ENCODE peak calls at places on chromosome 14, in eight cellular contexts. R, P, U, T, N, B, E and C are unnamed samples.
A peak's percentile ranks its signal among the peaks of the same experiment; 100 is the strongest.

GRCh38 chr14:105059035-105059916 is 6.0 kb downstream of the GPR132 start:
- DNase-seq in R (no peak), E (peak; percentile 54), U (no peak), T (no peak), P (no peak), N (no peak), B (no peak), C (no peak)

GRCh38 chr14:74917646-74918081 is 5.4 kb downstream of the RPS6KL1 start:
- DNase-seq in E (no peak), N (no peak), R (no peak), T (peak; percentile 80), B (peak; percentile 67), U (no peak), P (no peak), C (no peak)

GRCh38 chr14:101223561-101224162 is 320.1 kb upstream of the RTL1 start:
- DNase-seq in T (no peak), R (no peak), B (no peak), U (no peak), N (no peak), P (no peak), E (no peak), C (no peak)

GRCh38 chr14:51094282-51094821 is 553 bp downstream of the TRIM9 start:
- DNase-seq in U (peak; percentile 38), R (no peak), E (no peak), N (no peak), T (peak; percentile 19), P (peak; percentile 42), B (no peak), C (no peak)

GRCh38 chr14:104441275-104442106 is 138.1 kb upstream of the C14orf180 start:
- DNase-seq in B (no peak), P (no peak), T (no peak), E (peak; percentile 40), R (no peak), N (no peak), U (no peak), C (no peak)

GRCh38 chr14:58455593-58456265 is 28.2 kb downstream of the KIAA0586 start:
- DNase-seq in B (no peak), U (peak; percentile 3), R (peak; percentile 15), N (no peak), E (no peak), T (no peak), P (no peak), C (no peak)

GRCh38 chr14:69315302-69315701 is 55.3 kb downstream of the GALNT16 start:
- DNase-seq in U (no peak), B (peak; percentile 17), N (no peak), P (no peak), R (no peak), E (peak; percentile 14), T (no peak), C (peak; percentile 27)

GRCh38 chr14:95885866-95886265 is 9.2 kb downstream of the TUNAR start:
- DNase-seq in E (no peak), U (no peak), P (no peak), R (no peak), B (no peak), N (no peak), T (no peak), C (no peak)

GRCh38 chr14:64649383-64649998 is 54.7 kb upstream of the PLEKHG3 start:
- DNase-seq in E (peak; percentile 78), R (no peak), B (peak; percentile 81), T (peak; percentile 50), U (peak; percentile 72), N (no peak), P (no peak), C (no peak)

GRCh38 chr14:104149617-104150141 is 11.3 kb downstream of the KIF26A start:
- DNase-seq in P (no peak), T (peak; percentile 12), E (no peak), R (no peak), B (peak; percentile 43), U (no peak), N (no peak), C (no peak)

GRCh38 chr14:94936901-94937321 is 167.0 kb upstream of the GSC start:
- DNase-seq in P (peak; percentile 62), T (peak; percentile 55), B (peak; percentile 24), R (no peak), U (no peak), N (no peak), E (no peak), C (no peak)

GRCh38 chr14:78286210-78286609 is 116.0 kb downstream of the NRXN3 start:
- DNase-seq in R (no peak), T (no peak), U (no peak), B (no peak), N (no peak), E (no peak), P (no peak), C (no peak)

GRCh38 chr14:60724080-60724618 is at the start of gene SIX4:
- DNase-seq in U (peak; percentile 92), P (peak; percentile 80), E (peak; percentile 59), B (peak; percentile 68), T (peak; percentile 80), R (peak; percentile 84), N (peak; percentile 45), C (peak; percentile 95)

GRCh38 chr14:89956294-89957009 is 725 bp downstream of the TDP1 start:
- DNase-seq in U (peak; percentile 86), P (peak; percentile 65), E (peak; percentile 63), B (peak; percentile 62), T (peak; percentile 70), R (peak; percentile 96), N (no peak), C (peak; percentile 46)

GRCh38 chr14:23175823-23176222 is 7.6 kb downstream of the SLC7A8 start:
- DNase-seq in B (no peak), P (no peak), N (no peak), E (no peak), R (no peak), T (no peak), U (no peak), C (no peak)

GRCh38 chr14:71130491-71131179 is 223.4 kb downstream of the PCNX1 start:
- DNase-seq in U (no peak), B (no peak), E (no peak), R (peak; percentile 69), N (no peak), T (no peak), P (no peak), C (no peak)

GRCh38 chr14:68896132-68896531 is 83.0 kb downstream of the ACTN1 start:
- DNase-seq in T (no peak), N (no peak), E (no peak), R (peak; percentile 28), P (no peak), U (no peak), B (no peak), C (no peak)

GRCh38 chr14:68910540-68910939 is 68.6 kb downstream of the ACTN1 start:
- DNase-seq in B (no peak), R (peak; percentile 53), E (no peak), T (no peak), N (no peak), U (no peak), P (no peak), C (no peak)

GRCh38 chr14:105532735-105533141 is 6.4 kb downstream of the TMEM121 start:
- DNase-seq in E (no peak), P (no peak), N (no peak), U (no peak), T (no peak), B (no peak), R (peak; percentile 8), C (no peak)

GRCh38 chr14:94689985-94690400 is 77.8 kb downstream of the SERPINA3 start:
- DNase-seq in T (no peak), R (no peak), U (peak; percentile 10), N (no peak), P (no peak), B (no peak), E (no peak), C (no peak)

GRCh38 chr14:51552768-51553426 is 98.8 kb upstream of the FRMD6 start:
- DNase-seq in U (peak; percentile 2), T (peak; percentile 11), B (peak; percentile 47), N (no peak), E (peak; percentile 81), P (peak; percentile 46), R (no peak), C (peak; percentile 14)

GRCh38 chr14:50040401-50040775 is 76.0 kb downstream of the VCPKMT start:
- DNase-seq in B (no peak), E (no peak), R (peak; percentile 48), N (no peak), U (no peak), T (no peak), P (no peak), C (no peak)

GRCh38 chr14:52735921-52736489 is 6.0 kb downstream of the STYX start:
- DNase-seq in E (no peak), T (no peak), B (no peak), N (no peak), R (no peak), U (no peak), P (no peak), C (no peak)

GRCh38 chr14:24177928-24178327 is 6.0 kb downstream of the REC8 start:
- DNase-seq in U (no peak), R (no peak), E (no peak), B (no peak), N (no peak), P (no peak), T (no peak), C (no peak)

GRCh38 chr14:104086210-104086660 is 735 bp downstream of the ASPG start:
- DNase-seq in N (no peak), P (peak; percentile 43), E (peak; percentile 90), B (peak; percentile 15), T (peak; percentile 11), U (no peak), R (no peak), C (no peak)